ENCODE peak calls at places on chromosomes 5 and 9, in ten cellular contexts. C is H9, J is NT2/D1, X is dorsolateral prefrontal cortex, R is heart left ventricle, V is left ventricle myocardium inferior, O is upper lobe of right lung, Z is AG04450, E is tibial nerve, Q is fibroblast of lung. G is an unnamed sample.
A peak's percentile ranks its signal among the peaks of the same experiment; 100 is the strongest.

GRCh38 chr5:2143646-2144386 is 261.1 kb upstream of the IRX4 start:
- DNase-seq in C (peak; percentile 52), J (no peak), X (no peak), R (no peak), V (no peak), O (no peak), Z (no peak), E (no peak), Q (no peak), G (no peak)

GRCh38 chr9:136511670-136512592 is 29.1 kb upstream of the SEC16A start:
- DNase-seq in C (no peak), J (no peak), X (peak; percentile 70), R (peak; percentile 89), V (peak; percentile 84), O (no peak), Z (no peak), E (no peak), Q (no peak), G (no peak)

GRCh38 chr9:117413346-117414219 is 1.3 kb downstream of the ASTN2 start:
- DNase-seq in C (peak; percentile 60), J (no peak), X (no peak), R (no peak), V (no peak), O (no peak), Z (no peak), E (no peak), Q (no peak), G (no peak)

GRCh38 chr5:145246961-145247744 is 588.0 kb downstream of the PRELID2 start:
- DNase-seq in C (no peak), J (no peak), X (no peak), R (no peak), V (no peak), O (no peak), Z (no peak), E (no peak), Q (peak; percentile 25), G (no peak)

GRCh38 chr5:96080557-96080956 is 118.9 kb upstream of the ELL2 start:
- DNase-seq in C (no peak), J (no peak), X (no peak), R (no peak), V (no peak), O (no peak), Z (no peak), E (no peak), Q (peak; percentile 69), G (no peak)

GRCh38 chr5:113215401-113216060 is 219.3 kb downstream of the TSSK1B start:
- DNase-seq in C (no peak), J (no peak), X (no peak), R (no peak), V (no peak), O (no peak), Z (no peak), E (no peak), Q (no peak), G (no peak)

GRCh38 chr9:125756499-125756898 is 9.3 kb downstream of the PBX3 start:
- DNase-seq in C (no peak), J (no peak), X (no peak), R (no peak), V (no peak), O (no peak), Z (no peak), E (no peak), Q (no peak), G (no peak)

GRCh38 chr5:144120781-144121180 is 49.7 kb downstream of the YIPF5 start:
- DNase-seq in C (no peak), J (no peak), X (no peak), R (no peak), V (no peak), O (no peak), Z (no peak), E (no peak), Q (no peak), G (no peak)

GRCh38 chr5:160353379-160353778 is 17.0 kb downstream of the C1QTNF2 start:
- DNase-seq in C (peak; percentile 65), J (no peak), X (no peak), R (no peak), V (peak; percentile 46), O (no peak), Z (no peak), E (no peak), Q (no peak), G (no peak)

GRCh38 chr5:14048434-14048833 is 94.7 kb upstream of the TRIO start:
- DNase-seq in C (no peak), J (no peak), X (no peak), R (no peak), V (no peak), O (no peak), Z (no peak), E (no peak), Q (no peak), G (no peak)

GRCh38 chr9:105157178-105157583 is 87.3 kb upstream of the SLC44A1 start:
- DNase-seq in C (peak; percentile 46), J (no peak), X (no peak), R (peak; percentile 51), V (peak; percentile 41), O (peak; percentile 71), Z (peak; percentile 42), E (peak; percentile 30), Q (peak; percentile 89), G (no peak)

GRCh38 chr9:133477992-133478850 is 678 bp downstream of the SLC2A6 start:
- DNase-seq in C (no peak), J (no peak), X (no peak), R (peak; percentile 65), V (peak; percentile 43), O (peak; percentile 54), Z (no peak), E (no peak), Q (no peak), G (no peak)

GRCh38 chr9:136525841-136526499 is 19.9 kb downstream of the NOTCH1 start:
- DNase-seq in C (no peak), J (no peak), X (peak; percentile 85), R (peak; percentile 50), V (no peak), O (peak; percentile 79), Z (no peak), E (no peak), Q (no peak), G (no peak)

GRCh38 chr5:6535594-6535993 is 86.9 kb downstream of the UBE2QL1 start:
- DNase-seq in C (no peak), J (no peak), X (no peak), R (no peak), V (no peak), O (no peak), Z (no peak), E (no peak), Q (no peak), G (no peak)
- H3K27me3 ChIP-seq in C (no peaks in the 10 kb centered on the region), J (no peaks in the 10 kb centered on the region), X (no peaks in the 10 kb centered on the region), R (no peaks in the 10 kb centered on the region), V (peaks cover 6% of the 10 kb centered on the region), O (no peaks in the 10 kb centered on the region), Z (no peaks in the 10 kb centered on the region), E (no peaks in the 10 kb centered on the region), Q (no peaks in the 10 kb centered on the region), G (no peaks in the 10 kb centered on the region)

DNA sequence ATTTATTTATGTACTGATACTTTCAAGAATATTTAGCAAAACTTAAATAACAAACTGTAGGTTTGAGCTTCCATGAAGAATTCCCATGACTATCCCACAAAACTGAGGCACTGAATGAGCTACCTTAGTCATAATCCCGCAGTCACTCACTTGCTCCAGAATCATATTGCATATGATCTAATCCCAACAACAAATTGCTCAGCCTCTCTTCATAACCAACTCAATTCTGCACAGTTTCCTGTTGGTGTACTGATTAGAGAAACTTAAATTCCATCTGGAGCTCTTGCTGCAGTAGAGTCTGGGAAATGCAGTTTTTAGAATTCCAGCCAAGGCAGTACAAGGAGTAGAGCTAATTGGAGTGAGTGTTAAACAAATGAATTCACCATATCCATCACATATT is 35.7 kb upstream of the CDH18 start:
- DNase-seq in C (no peak), J (no peak), X (no peak), R (no peak), V (no peak), O (no peak), Z (no peak), E (no peak), Q (peak; percentile 11), G (no peak)
- H3K27me3 ChIP-seq in C (no peaks in the 10 kb centered on the region), J (no peaks in the 10 kb centered on the region), X (no peaks in the 10 kb centered on the region), R (no peaks in the 10 kb centered on the region), V (no peaks in the 10 kb centered on the region), O (no peaks in the 10 kb centered on the region), Z (no peaks in the 10 kb centered on the region), E (no peaks in the 10 kb centered on the region), Q (no peaks in the 10 kb centered on the region), G (no peaks in the 10 kb centered on the region)

DNA sequence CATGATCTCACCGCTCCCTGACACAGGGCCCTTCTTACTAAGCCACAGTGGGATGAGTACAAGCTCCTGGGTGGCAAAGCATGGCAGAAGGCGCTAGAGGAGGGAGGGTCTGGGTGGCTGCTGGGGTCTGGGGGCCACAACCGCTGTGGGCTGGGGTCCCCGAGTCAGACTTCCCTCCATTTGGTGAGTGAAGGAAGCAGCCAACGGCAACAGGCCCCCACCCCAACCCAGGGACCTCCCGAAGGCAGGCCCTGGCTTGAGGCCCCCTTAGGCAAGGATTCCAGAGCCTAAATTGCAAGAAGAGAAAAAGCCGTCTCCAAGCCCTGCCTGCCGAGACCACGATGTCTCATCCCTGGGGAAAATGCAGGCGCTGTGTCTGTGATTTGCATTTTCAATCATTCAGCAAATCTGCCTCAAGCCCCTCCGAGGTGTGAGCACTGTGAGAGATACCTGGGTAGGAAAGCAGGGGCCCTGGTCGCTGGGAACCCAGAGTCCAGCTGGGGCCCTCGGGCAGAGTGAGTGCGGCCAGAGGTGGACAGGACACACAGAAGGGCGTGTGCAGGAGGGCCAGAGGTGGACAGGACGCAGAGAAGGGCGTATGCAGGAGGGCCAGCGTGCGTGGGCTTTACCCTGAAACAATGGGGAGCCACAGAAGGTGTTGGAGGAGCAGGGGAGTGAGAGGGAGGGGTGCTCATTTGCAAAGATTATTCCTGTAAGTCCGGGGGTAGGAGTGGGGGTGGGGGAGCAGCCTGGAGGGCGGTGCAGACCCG is 135.7 kb downstream of the OLFM1 start:
- DNase-seq in C (no peak), J (no peak), X (no peak), R (no peak), V (no peak), O (peak; percentile 53), Z (no peak), E (no peak), Q (no peak), G (no peak)
- H3K27me3 ChIP-seq in C (no peaks in the 10 kb centered on the region), J (no peaks in the 10 kb centered on the region), X (no peaks in the 10 kb centered on the region), R (peaks cover 61% of the 10 kb centered on the region), V (peaks cover 86% of the 10 kb centered on the region), O (peaks cover 13% of the 10 kb centered on the region), Z (no peaks in the 10 kb centered on the region), E (no peaks in the 10 kb centered on the region), Q (no peaks in the 10 kb centered on the region), G (no peaks in the 10 kb centered on the region)

DNA sequence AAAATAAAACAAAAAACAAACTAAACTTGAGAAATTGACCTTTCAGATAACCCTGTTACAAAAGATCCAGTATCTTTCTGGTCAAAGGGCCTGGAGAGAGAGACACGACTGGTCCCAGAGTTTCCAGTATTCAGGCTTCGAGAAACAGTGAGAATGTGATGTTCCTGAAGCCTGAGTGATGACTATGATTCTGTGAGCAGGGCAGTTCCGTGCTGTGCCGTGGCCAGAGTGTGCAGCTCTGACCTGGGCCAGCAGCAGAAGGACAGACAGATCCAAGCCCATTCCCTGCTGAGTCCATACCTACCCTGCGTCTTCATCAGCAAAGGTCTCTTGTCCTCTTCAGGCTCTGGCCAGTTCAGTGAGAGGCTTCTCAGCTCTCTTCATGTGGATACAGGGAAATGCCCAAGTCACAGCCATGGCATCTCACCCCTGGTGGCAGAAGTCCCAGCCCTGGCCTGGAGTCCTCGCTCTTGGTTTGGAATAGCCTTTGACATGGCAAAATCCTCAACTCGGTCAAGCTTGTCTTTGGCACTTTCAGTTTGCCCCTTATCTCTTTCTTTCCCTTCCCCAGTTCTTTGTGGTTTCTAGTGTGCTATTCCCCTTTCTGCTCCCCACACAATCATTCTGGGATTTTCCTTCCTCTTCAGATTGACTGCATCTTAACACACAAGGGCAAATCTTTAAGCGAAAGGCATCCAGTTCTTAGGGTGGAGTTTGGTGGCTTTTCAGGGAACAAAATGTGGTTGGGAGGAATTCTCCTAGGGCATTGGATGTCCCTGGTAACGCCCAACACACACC is 107.7 kb downstream of the LIFR start:
- DNase-seq in C (no peak), J (no peak), X (no peak), R (no peak), V (no peak), O (no peak), Z (no peak), E (no peak), Q (no peak), G (no peak)
- H3K27me3 ChIP-seq in C (no peaks in the 10 kb centered on the region), J (no peaks in the 10 kb centered on the region), X (no peaks in the 10 kb centered on the region), R (no peaks in the 10 kb centered on the region), V (no peaks in the 10 kb centered on the region), O (peaks cover 5% of the 10 kb centered on the region), Z (peaks cover 2% of the 10 kb centered on the region), E (no peaks in the 10 kb centered on the region), Q (no peaks in the 10 kb centered on the region), G (no peaks in the 10 kb centered on the region)